ENCODE peak calls at places on chromosomes 5 and 9, in nine cellular contexts. One of them, this sample, is unnamed.

GRCh38 chr5:180860273-180860886 is 696 bp downstream of the ZFP62 start:
- DNase-seq in RCC 7860: peak; percentile 53
- DNase-seq in HTR-8/SVneo: peak; percentile 22
- DNase-seq in omental fat pad: no peak
- DNase-seq in PC-3: peak; percentile 46
- DNase-seq in activated naive CD8-positive, alpha-beta T cell treated with anti-CD3 and anti-CD28 coated beads for 36 hours: peak; percentile 53
- DNase-seq in A673: peak; percentile 39
- DNase-seq in germinal center: peak; percentile 76
- DNase-seq in amniotic epithelial cell: peak; percentile 41
- DNase-seq in this sample: peak; percentile 12

GRCh38 chr5:127003798-127004495 is 26.4 kb downstream of the MARCHF3 start:
- DNase-seq in RCC 7860: no peak
- DNase-seq in HTR-8/SVneo: no peak
- DNase-seq in omental fat pad: no peak
- DNase-seq in PC-3: no peak
- DNase-seq in activated naive CD8-positive, alpha-beta T cell treated with anti-CD3 and anti-CD28 coated beads for 36 hours: no peak
- DNase-seq in A673: no peak
- DNase-seq in germinal center: no peak
- DNase-seq in amniotic epithelial cell: no peak
- DNase-seq in this sample: no peak

GRCh38 chr9:107295995-107296394 is 12.9 kb downstream of the RAD23B start:
- DNase-seq in RCC 7860: no peak
- DNase-seq in HTR-8/SVneo: no peak
- DNase-seq in omental fat pad: no peak
- DNase-seq in PC-3: no peak
- DNase-seq in activated naive CD8-positive, alpha-beta T cell treated with anti-CD3 and anti-CD28 coated beads for 36 hours: no peak
- DNase-seq in A673: no peak
- DNase-seq in germinal center: no peak
- DNase-seq in amniotic epithelial cell: no peak
- DNase-seq in this sample: no peak

GRCh38 chr9:81072758-81073157 is 616.6 kb downstream of the TLE1 start:
- DNase-seq in RCC 7860: no peak
- DNase-seq in HTR-8/SVneo: no peak
- DNase-seq in omental fat pad: no peak
- DNase-seq in PC-3: no peak
- DNase-seq in activated naive CD8-positive, alpha-beta T cell treated with anti-CD3 and anti-CD28 coated beads for 36 hours: no peak
- DNase-seq in A673: no peak
- DNase-seq in germinal center: no peak
- DNase-seq in amniotic epithelial cell: no peak
- DNase-seq in this sample: no peak

GRCh38 chr9:26264709-26265601 is 586.7 kb upstream of the TUSC1 start:
- DNase-seq in RCC 7860: peak; percentile 99
- DNase-seq in HTR-8/SVneo: peak; percentile 17
- DNase-seq in omental fat pad: no peak
- DNase-seq in PC-3: peak; percentile 93
- DNase-seq in activated naive CD8-positive, alpha-beta T cell treated with anti-CD3 and anti-CD28 coated beads for 36 hours: no peak
- DNase-seq in A673: peak; percentile 0
- DNase-seq in germinal center: no peak
- DNase-seq in amniotic epithelial cell: peak; percentile 69
- DNase-seq in this sample: no peak

GRCh38 chr5:39570418-39571027 is 145.7 kb upstream of the DAB2 start:
- DNase-seq in RCC 7860: peak; percentile 55
- DNase-seq in HTR-8/SVneo: peak; percentile 41
- DNase-seq in omental fat pad: no peak
- DNase-seq in PC-3: peak; percentile 80
- DNase-seq in activated naive CD8-positive, alpha-beta T cell treated with anti-CD3 and anti-CD28 coated beads for 36 hours: no peak
- DNase-seq in A673: peak; percentile 65
- DNase-seq in germinal center: no peak
- DNase-seq in amniotic epithelial cell: peak; percentile 47
- DNase-seq in this sample: peak; percentile 30

GRCh38 chr5:73201547-73202513 is 28.8 kb downstream of the TMEM174 start:
- DNase-seq in RCC 7860: peak; percentile 43
- DNase-seq in HTR-8/SVneo: peak; percentile 85
- DNase-seq in omental fat pad: peak; percentile 27
- DNase-seq in PC-3: peak; percentile 85
- DNase-seq in activated naive CD8-positive, alpha-beta T cell treated with anti-CD3 and anti-CD28 coated beads for 36 hours: peak; percentile 70
- DNase-seq in A673: peak; percentile 87
- DNase-seq in germinal center: peak; percentile 74
- DNase-seq in amniotic epithelial cell: peak; percentile 67
- DNase-seq in this sample: peak; percentile 72

GRCh38 chr5:24633705-24634325 is 11.0 kb downstream of the CDH10 start:
- DNase-seq in RCC 7860: peak; percentile 39
- DNase-seq in HTR-8/SVneo: peak; percentile 31
- DNase-seq in omental fat pad: no peak
- DNase-seq in PC-3: peak; percentile 77
- DNase-seq in activated naive CD8-positive, alpha-beta T cell treated with anti-CD3 and anti-CD28 coated beads for 36 hours: no peak
- DNase-seq in A673: peak; percentile 60
- DNase-seq in germinal center: no peak
- DNase-seq in amniotic epithelial cell: peak; percentile 10
- DNase-seq in this sample: no peak

GRCh38 chr5:129440424-129440823 is 19.7 kb upstream of the ADAMTS19 start:
- DNase-seq in RCC 7860: no peak
- DNase-seq in HTR-8/SVneo: no peak
- DNase-seq in omental fat pad: no peak
- DNase-seq in PC-3: no peak
- DNase-seq in activated naive CD8-positive, alpha-beta T cell treated with anti-CD3 and anti-CD28 coated beads for 36 hours: no peak
- DNase-seq in A673: no peak
- DNase-seq in germinal center: no peak
- DNase-seq in amniotic epithelial cell: no peak
- DNase-seq in this sample: no peak

GRCh38 chr9:133742251-133742650 is 4.1 kb upstream of the SARDH start:
- DNase-seq in RCC 7860: no peak
- DNase-seq in HTR-8/SVneo: no peak
- DNase-seq in omental fat pad: no peak
- DNase-seq in PC-3: no peak
- DNase-seq in activated naive CD8-positive, alpha-beta T cell treated with anti-CD3 and anti-CD28 coated beads for 36 hours: no peak
- DNase-seq in A673: no peak
- DNase-seq in germinal center: no peak
- DNase-seq in amniotic epithelial cell: no peak
- DNase-seq in this sample: no peak

GRCh38 chr9:76092572-76092971 is 202.1 kb downstream of the PCSK5 start:
- DNase-seq in RCC 7860: no peak
- DNase-seq in HTR-8/SVneo: no peak
- DNase-seq in omental fat pad: no peak
- DNase-seq in PC-3: no peak
- DNase-seq in activated naive CD8-positive, alpha-beta T cell treated with anti-CD3 and anti-CD28 coated beads for 36 hours: no peak
- DNase-seq in A673: no peak
- DNase-seq in germinal center: no peak
- DNase-seq in amniotic epithelial cell: no peak
- DNase-seq in this sample: no peak

GRCh38 chr5:89869346-89869745 is 540.2 kb downstream of the CETN3 start:
- DNase-seq in RCC 7860: no peak
- DNase-seq in HTR-8/SVneo: no peak
- DNase-seq in omental fat pad: no peak
- DNase-seq in PC-3: no peak
- DNase-seq in activated naive CD8-positive, alpha-beta T cell treated with anti-CD3 and anti-CD28 coated beads for 36 hours: no peak
- DNase-seq in A673: no peak
- DNase-seq in germinal center: no peak
- DNase-seq in amniotic epithelial cell: no peak
- DNase-seq in this sample: no peak

GRCh38 chr5:387491-388265 is 55.3 kb upstream of the EXOC3 start:
- DNase-seq in RCC 7860: no peak
- DNase-seq in HTR-8/SVneo: no peak
- DNase-seq in omental fat pad: no peak
- DNase-seq in PC-3: no peak
- DNase-seq in activated naive CD8-positive, alpha-beta T cell treated with anti-CD3 and anti-CD28 coated beads for 36 hours: no peak
- DNase-seq in A673: no peak
- DNase-seq in germinal center: no peak
- DNase-seq in amniotic epithelial cell: no peak
- DNase-seq in this sample: no peak

GRCh38 chr5:103624035-103624461 is 61.5 kb upstream of the NUDT12 start:
- DNase-seq in RCC 7860: no peak
- DNase-seq in HTR-8/SVneo: no peak
- DNase-seq in omental fat pad: no peak
- DNase-seq in PC-3: peak; percentile 72
- DNase-seq in activated naive CD8-positive, alpha-beta T cell treated with anti-CD3 and anti-CD28 coated beads for 36 hours: no peak
- DNase-seq in A673: no peak
- DNase-seq in germinal center: no peak
- DNase-seq in amniotic epithelial cell: peak; percentile 90
- DNase-seq in this sample: no peak

GRCh38 chr5:2629035-2629434 is 122.4 kb downstream of the IRX2 start:
- DNase-seq in RCC 7860: no peak
- DNase-seq in HTR-8/SVneo: no peak
- DNase-seq in omental fat pad: no peak
- DNase-seq in PC-3: no peak
- DNase-seq in activated naive CD8-positive, alpha-beta T cell treated with anti-CD3 and anti-CD28 coated beads for 36 hours: no peak
- DNase-seq in A673: no peak
- DNase-seq in germinal center: no peak
- DNase-seq in amniotic epithelial cell: no peak
- DNase-seq in this sample: no peak

GRCh38 chr9:123834907-123835562 is 94.9 kb downstream of the DENND1A start:
- DNase-seq in RCC 7860: no peak
- DNase-seq in HTR-8/SVneo: no peak
- DNase-seq in omental fat pad: no peak
- DNase-seq in PC-3: no peak
- DNase-seq in activated naive CD8-positive, alpha-beta T cell treated with anti-CD3 and anti-CD28 coated beads for 36 hours: no peak
- DNase-seq in A673: no peak
- DNase-seq in germinal center: peak; percentile 24
- DNase-seq in amniotic epithelial cell: peak; percentile 25
- DNase-seq in this sample: no peak

GRCh38 chr5:124887223-124887622 is 140.8 kb upstream of the ZNF608 start:
- DNase-seq in RCC 7860: no peak
- DNase-seq in HTR-8/SVneo: no peak
- DNase-seq in omental fat pad: no peak
- DNase-seq in PC-3: no peak
- DNase-seq in activated naive CD8-positive, alpha-beta T cell treated with anti-CD3 and anti-CD28 coated beads for 36 hours: no peak
- DNase-seq in A673: no peak
- DNase-seq in germinal center: no peak
- DNase-seq in amniotic epithelial cell: no peak
- DNase-seq in this sample: no peak

GRCh38 chr5:128093368-128093767 is 9.8 kb downstream of the SLC12A2 start:
- DNase-seq in RCC 7860: no peak
- DNase-seq in HTR-8/SVneo: no peak
- DNase-seq in omental fat pad: no peak
- DNase-seq in PC-3: no peak
- DNase-seq in activated naive CD8-positive, alpha-beta T cell treated with anti-CD3 and anti-CD28 coated beads for 36 hours: no peak
- DNase-seq in A673: no peak
- DNase-seq in germinal center: no peak
- DNase-seq in amniotic epithelial cell: peak; percentile 37
- DNase-seq in this sample: no peak

GRCh38 chr5:176768174-176768970 is 42.0 kb upstream of the UNC5A start:
- DNase-seq in RCC 7860: no peak
- DNase-seq in HTR-8/SVneo: no peak
- DNase-seq in omental fat pad: no peak
- DNase-seq in PC-3: no peak
- DNase-seq in activated naive CD8-positive, alpha-beta T cell treated with anti-CD3 and anti-CD28 coated beads for 36 hours: no peak
- DNase-seq in A673: no peak
- DNase-seq in germinal center: no peak
- DNase-seq in amniotic epithelial cell: no peak
- DNase-seq in this sample: no peak

GRCh38 chr5:173781432-173781825 is 106.7 kb upstream of the CPEB4 start:
- DNase-seq in RCC 7860: no peak
- DNase-seq in HTR-8/SVneo: no peak
- DNase-seq in omental fat pad: no peak
- DNase-seq in PC-3: peak; percentile 54
- DNase-seq in activated naive CD8-positive, alpha-beta T cell treated with anti-CD3 and anti-CD28 coated beads for 36 hours: no peak
- DNase-seq in A673: no peak
- DNase-seq in germinal center: no peak
- DNase-seq in amniotic epithelial cell: no peak
- DNase-seq in this sample: no peak

GRCh38 chr5:96121362-96121761 is 159.7 kb upstream of the ELL2 start:
- DNase-seq in RCC 7860: no peak
- DNase-seq in HTR-8/SVneo: no peak
- DNase-seq in omental fat pad: no peak
- DNase-seq in PC-3: no peak
- DNase-seq in activated naive CD8-positive, alpha-beta T cell treated with anti-CD3 and anti-CD28 coated beads for 36 hours: no peak
- DNase-seq in A673: no peak
- DNase-seq in germinal center: no peak
- DNase-seq in amniotic epithelial cell: no peak
- DNase-seq in this sample: no peak

GRCh38 chr5:160286947-160287346 is 25.4 kb downstream of the CCNJL start:
- DNase-seq in RCC 7860: no peak
- DNase-seq in HTR-8/SVneo: no peak
- DNase-seq in omental fat pad: no peak
- DNase-seq in PC-3: no peak
- DNase-seq in activated naive CD8-positive, alpha-beta T cell treated with anti-CD3 and anti-CD28 coated beads for 36 hours: no peak
- DNase-seq in A673: no peak
- DNase-seq in germinal center: no peak
- DNase-seq in amniotic epithelial cell: no peak
- DNase-seq in this sample: no peak

GRCh38 chr9:118954822-118955221 is 414.4 kb downstream of the BRINP1 start:
- DNase-seq in RCC 7860: no peak
- DNase-seq in HTR-8/SVneo: no peak
- DNase-seq in omental fat pad: no peak
- DNase-seq in PC-3: no peak
- DNase-seq in activated naive CD8-positive, alpha-beta T cell treated with anti-CD3 and anti-CD28 coated beads for 36 hours: no peak
- DNase-seq in A673: no peak
- DNase-seq in germinal center: no peak
- DNase-seq in amniotic epithelial cell: no peak
- DNase-seq in this sample: no peak

GRCh38 chr9:107848598-107848997 is 359.0 kb upstream of the KLF4 start:
- DNase-seq in RCC 7860: no peak
- DNase-seq in HTR-8/SVneo: no peak
- DNase-seq in omental fat pad: no peak
- DNase-seq in PC-3: no peak
- DNase-seq in activated naive CD8-positive, alpha-beta T cell treated with anti-CD3 and anti-CD28 coated beads for 36 hours: no peak
- DNase-seq in A673: no peak
- DNase-seq in germinal center: no peak
- DNase-seq in amniotic epithelial cell: peak; percentile 45
- DNase-seq in this sample: no peak

GRCh38 chr5:6676702-6677101 is 36.5 kb upstream of the TENT4A start:
- DNase-seq in RCC 7860: peak; percentile 25
- DNase-seq in HTR-8/SVneo: no peak
- DNase-seq in omental fat pad: no peak
- DNase-seq in PC-3: peak; percentile 76
- DNase-seq in activated naive CD8-positive, alpha-beta T cell treated with anti-CD3 and anti-CD28 coated beads for 36 hours: no peak
- DNase-seq in A673: no peak
- DNase-seq in germinal center: no peak
- DNase-seq in amniotic epithelial cell: no peak
- DNase-seq in this sample: no peak

GRCh38 chr5:108749130-108749861 is 1.6 kb downstream of the FER start:
- DNase-seq in RCC 7860: peak; percentile 14
- DNase-seq in HTR-8/SVneo: peak; percentile 67
- DNase-seq in omental fat pad: no peak
- DNase-seq in PC-3: no peak
- DNase-seq in activated naive CD8-positive, alpha-beta T cell treated with anti-CD3 and anti-CD28 coated beads for 36 hours: peak; percentile 72
- DNase-seq in A673: peak; percentile 35
- DNase-seq in germinal center: no peak
- DNase-seq in amniotic epithelial cell: no peak
- DNase-seq in this sample: peak; percentile 13

GRCh38 chr9:21883642-21884041 is 81.2 kb downstream of the MTAP start:
- DNase-seq in RCC 7860: no peak
- DNase-seq in HTR-8/SVneo: no peak
- DNase-seq in omental fat pad: no peak
- DNase-seq in PC-3: no peak
- DNase-seq in activated naive CD8-positive, alpha-beta T cell treated with anti-CD3 and anti-CD28 coated beads for 36 hours: no peak
- DNase-seq in A673: no peak
- DNase-seq in germinal center: no peak
- DNase-seq in amniotic epithelial cell: no peak
- DNase-seq in this sample: no peak

GRCh38 chr5:139392678-139393496 is 2.0 kb downstream of the PROB1 start:
- DNase-seq in RCC 7860: no peak
- DNase-seq in HTR-8/SVneo: peak; percentile 80
- DNase-seq in omental fat pad: no peak
- DNase-seq in PC-3: peak; percentile 79
- DNase-seq in activated naive CD8-positive, alpha-beta T cell treated with anti-CD3 and anti-CD28 coated beads for 36 hours: peak; percentile 92
- DNase-seq in A673: peak; percentile 88
- DNase-seq in germinal center: peak; percentile 92
- DNase-seq in amniotic epithelial cell: peak; percentile 67
- DNase-seq in this sample: peak; percentile 53

GRCh38 chr5:67879619-67880357 is 335.8 kb upstream of the PIK3R1 start:
- DNase-seq in RCC 7860: no peak
- DNase-seq in HTR-8/SVneo: no peak
- DNase-seq in omental fat pad: no peak
- DNase-seq in PC-3: no peak
- DNase-seq in activated naive CD8-positive, alpha-beta T cell treated with anti-CD3 and anti-CD28 coated beads for 36 hours: no peak
- DNase-seq in A673: no peak
- DNase-seq in germinal center: no peak
- DNase-seq in amniotic epithelial cell: peak; percentile 37
- DNase-seq in this sample: no peak

GRCh38 chr9:130213898-130214761 is 41.9 kb downstream of the NCS1 start:
- DNase-seq in RCC 7860: no peak
- DNase-seq in HTR-8/SVneo: no peak
- DNase-seq in omental fat pad: no peak
- DNase-seq in PC-3: no peak
- DNase-seq in activated naive CD8-positive, alpha-beta T cell treated with anti-CD3 and anti-CD28 coated beads for 36 hours: no peak
- DNase-seq in A673: no peak
- DNase-seq in germinal center: no peak
- DNase-seq in amniotic epithelial cell: no peak
- DNase-seq in this sample: no peak

GRCh38 chr5:172979778-172980177 is 3.8 kb upstream of the ATP6V0E1 start:
- DNase-seq in RCC 7860: no peak
- DNase-seq in HTR-8/SVneo: no peak
- DNase-seq in omental fat pad: no peak
- DNase-seq in PC-3: peak; percentile 23
- DNase-seq in activated naive CD8-positive, alpha-beta T cell treated with anti-CD3 and anti-CD28 coated beads for 36 hours: no peak
- DNase-seq in A673: no peak
- DNase-seq in germinal center: no peak
- DNase-seq in amniotic epithelial cell: peak; percentile 65
- DNase-seq in this sample: no peak